ENCODE peak calls at places on chromosomes 16 and 17, in ten cellular contexts. T is A549, F is tibial nerve, H is transverse colon, K is ovary, Q is suprapubic skin, M is GM12878, I is stomach, B is H1, P is K562. X is an unnamed sample.

GRCh38 chr16:21656795-21657768 is 4.7 kb upstream of the IGSF6 start:
- DNase-seq in T (peak), F (peak), H (no peak), K (no peak), Q (no peak), M (peak), I (no peak), B (no peak), P (peak), X (no peak)

GRCh38 chr17:65078441-65079160 is 22.1 kb upstream of the GNA13 start:
- DNase-seq in T (no peak), F (no peak), H (no peak), K (no peak), Q (no peak), M (no peak), I (peak), B (no peak), P (no peak), X (no peak)

GRCh38 chr16:1993731-1994131 is 4.0 kb downstream of the SYNGR3 start:
- DNase-seq in T (no peak), F (no peak), H (no peak), K (no peak), Q (no peak), M (no peak), I (no peak), B (no peak), P (no peak), X (peak)

GRCh38 chr16:48526958-48527331 is 83.0 kb downstream of the N4BP1 start:
- DNase-seq in T (no peak), F (no peak), H (no peak), K (no peak), Q (no peak), M (no peak), I (no peak), B (no peak), P (no peak), X (peak)

GRCh38 chr16:19696961-19697360 is 21.1 kb downstream of the KNOP1 start:
- DNase-seq in T (no peak), F (no peak), H (no peak), K (no peak), Q (no peak), M (no peak), I (no peak), B (no peak), P (no peak), X (no peak)

GRCh38 chr16:7086842-7087616 is 245.6 kb upstream of the RBFOX1 start:
- DNase-seq in T (no peak), F (no peak), H (no peak), K (peak), Q (no peak), M (no peak), I (no peak), B (peak), P (no peak), X (no peak)

GRCh38 chr17:29758255-29758654 is 135.5 kb upstream of the CORO6 start:
- DNase-seq in T (no peak), F (no peak), H (no peak), K (no peak), Q (no peak), M (no peak), I (no peak), B (no peak), P (no peak), X (no peak)

GRCh38 chr17:59527931-59528330 is 37.5 kb upstream of the DHX40 start:
- DNase-seq in T (no peak), F (no peak), H (no peak), K (no peak), Q (no peak), M (no peak), I (no peak), B (no peak), P (no peak), X (no peak)

GRCh38 chr17:56902350-56902749 is 11.5 kb downstream of the TRIM25 start:
- DNase-seq in T (peak), F (no peak), H (no peak), K (no peak), Q (no peak), M (no peak), I (no peak), B (no peak), P (no peak), X (no peak)

GRCh38 chr16:75248536-75249380 is 2.7 kb downstream of the BCAR1 start:
- DNase-seq in T (no peak), F (no peak), H (no peak), K (peak), Q (no peak), M (no peak), I (no peak), B (no peak), P (no peak), X (no peak)

GRCh38 chr16:11049396-11050059 is 105.2 kb downstream of the CLEC16A start:
- DNase-seq in T (peak), F (no peak), H (no peak), K (no peak), Q (peak), M (no peak), I (no peak), B (peak), P (no peak), X (no peak)

GRCh38 chr16:27232061-27232841 is 28.9 kb downstream of the KDM8 start:
- DNase-seq in T (no peak), F (no peak), H (peak), K (peak), Q (no peak), M (peak), I (no peak), B (no peak), P (no peak), X (no peak)

GRCh38 chr16:65114527-65114926 is 7.3 kb downstream of the CDH11 start:
- DNase-seq in T (no peak), F (no peak), H (no peak), K (no peak), Q (no peak), M (no peak), I (no peak), B (no peak), P (no peak), X (no peak)

GRCh38 chr16:85413713-85414663 is 199.1 kb upstream of the GSE1 start:
- DNase-seq in T (no peak), F (no peak), H (no peak), K (peak), Q (no peak), M (no peak), I (no peak), B (no peak), P (no peak), X (no peak)

GRCh38 chr17:6346986-6347385 is 87.9 kb downstream of the AIPL1 start:
- DNase-seq in T (no peak), F (no peak), H (no peak), K (no peak), Q (peak), M (no peak), I (no peak), B (no peak), P (no peak), X (no peak)

GRCh38 chr17:68197091-68197996 is 50.5 kb upstream of the AMZ2 start:
- DNase-seq in T (peak), F (no peak), H (peak), K (no peak), Q (no peak), M (no peak), I (no peak), B (no peak), P (peak), X (peak)

GRCh38 chr17:14211778-14212177 is 24.9 kb downstream of the CDRT15 start:
- DNase-seq in T (no peak), F (no peak), H (no peak), K (no peak), Q (no peak), M (no peak), I (peak), B (no peak), P (peak), X (peak)

GRCh38 chr17:18129041-18129502 is 20.5 kb downstream of the MYO15A start:
- DNase-seq in T (no peak), F (no peak), H (no peak), K (no peak), Q (no peak), M (no peak), I (peak), B (no peak), P (no peak), X (peak)

GRCh38 chr17:77948690-77949114 is 9.8 kb upstream of the TNRC6C start:
- DNase-seq in T (peak), F (peak), H (no peak), K (no peak), Q (no peak), M (no peak), I (no peak), B (no peak), P (no peak), X (peak)

GRCh38 chr16:85490971-85491771 is 122.0 kb upstream of the GSE1 start:
- DNase-seq in T (peak), F (no peak), H (peak), K (no peak), Q (no peak), M (no peak), I (peak), B (no peak), P (peak), X (peak)

GRCh38 chr17:8488931-8489330 is 53.2 kb downstream of the NDEL1 start:
- DNase-seq in T (no peak), F (no peak), H (no peak), K (no peak), Q (peak), M (no peak), I (no peak), B (no peak), P (no peak), X (no peak)

GRCh38 chr17:50609376-50610074 is 25.2 kb upstream of the ABCC3 start:
- DNase-seq in T (no peak), F (no peak), H (no peak), K (no peak), Q (no peak), M (no peak), I (no peak), B (no peak), P (no peak), X (no peak)

GRCh38 chr17:45338996-45339535 is 22.2 kb upstream of the MAP3K14 start:
- DNase-seq in T (no peak), F (no peak), H (no peak), K (peak), Q (no peak), M (no peak), I (no peak), B (no peak), P (no peak), X (no peak)

GRCh38 chr16:19769239-19769638 is 51.2 kb downstream of the IQCK start:
- DNase-seq in T (no peak), F (no peak), H (no peak), K (no peak), Q (no peak), M (no peak), I (no peak), B (no peak), P (no peak), X (no peak)

GRCh38 chr17:2222901-2223616 is 80.5 kb downstream of the SMG6 start:
- DNase-seq in T (no peak), F (peak), H (peak), K (no peak), Q (no peak), M (peak), I (peak), B (no peak), P (no peak), X (peak)

GRCh38 chr17:49574283-49574892 is 1.3 kb upstream of the NXPH3 start:
- DNase-seq in T (no peak), F (no peak), H (no peak), K (peak), Q (no peak), M (no peak), I (no peak), B (no peak), P (no peak), X (no peak)

GRCh38 chr16:4273858-4274291 is 1.1 kb upstream of the TFAP4 start:
- DNase-seq in T (peak), F (no peak), H (peak), K (peak), Q (no peak), M (no peak), I (peak), B (no peak), P (no peak), X (peak)

GRCh38 chr16:81553814-81554675 is 109.4 kb downstream of the CMIP start:
- DNase-seq in T (no peak), F (no peak), H (no peak), K (no peak), Q (no peak), M (no peak), I (peak), B (no peak), P (no peak), X (no peak)

GRCh38 chr17:42135664-42136653 is 13.4 kb downstream of the HSPB9 start:
- DNase-seq in T (peak), F (peak), H (peak), K (peak), Q (no peak), M (no peak), I (peak), B (no peak), P (no peak), X (peak)

GRCh38 chr17:11086623-11087022 is 154.4 kb upstream of the SHISA6 start:
- DNase-seq in T (no peak), F (no peak), H (no peak), K (no peak), Q (no peak), M (no peak), I (no peak), B (no peak), P (no peak), X (no peak)

GRCh38 chr17:11077673-11078072 is 163.3 kb upstream of the SHISA6 start:
- DNase-seq in T (no peak), F (no peak), H (no peak), K (no peak), Q (no peak), M (no peak), I (no peak), B (no peak), P (no peak), X (no peak)

GRCh38 chr17:11081342-11081741 is 159.7 kb upstream of the SHISA6 start:
- DNase-seq in T (no peak), F (no peak), H (peak), K (no peak), Q (no peak), M (no peak), I (no peak), B (no peak), P (no peak), X (no peak)
- TF ChIP-seq EP300 in T (no peak), F (no peak), H (no peak), K (no peak), Q (no peak), M (no peak), I (no peak), B (no peak), P (no peak), X (no peak)

GRCh38 chr17:28745777-28746473 is 2.1 kb downstream of the TRAF4 start:
- DNase-seq in T (no peak), F (no peak), H (peak), K (peak), Q (no peak), M (no peak), I (peak), B (no peak), P (no peak), X (peak)
- TF ChIP-seq CTCF in T (no peak), F (no peak), H (no peak), K (no peak), Q (no peak), M (no peak), I (no peak), B (no peak), P (no peak), X (no peak)

DNA sequence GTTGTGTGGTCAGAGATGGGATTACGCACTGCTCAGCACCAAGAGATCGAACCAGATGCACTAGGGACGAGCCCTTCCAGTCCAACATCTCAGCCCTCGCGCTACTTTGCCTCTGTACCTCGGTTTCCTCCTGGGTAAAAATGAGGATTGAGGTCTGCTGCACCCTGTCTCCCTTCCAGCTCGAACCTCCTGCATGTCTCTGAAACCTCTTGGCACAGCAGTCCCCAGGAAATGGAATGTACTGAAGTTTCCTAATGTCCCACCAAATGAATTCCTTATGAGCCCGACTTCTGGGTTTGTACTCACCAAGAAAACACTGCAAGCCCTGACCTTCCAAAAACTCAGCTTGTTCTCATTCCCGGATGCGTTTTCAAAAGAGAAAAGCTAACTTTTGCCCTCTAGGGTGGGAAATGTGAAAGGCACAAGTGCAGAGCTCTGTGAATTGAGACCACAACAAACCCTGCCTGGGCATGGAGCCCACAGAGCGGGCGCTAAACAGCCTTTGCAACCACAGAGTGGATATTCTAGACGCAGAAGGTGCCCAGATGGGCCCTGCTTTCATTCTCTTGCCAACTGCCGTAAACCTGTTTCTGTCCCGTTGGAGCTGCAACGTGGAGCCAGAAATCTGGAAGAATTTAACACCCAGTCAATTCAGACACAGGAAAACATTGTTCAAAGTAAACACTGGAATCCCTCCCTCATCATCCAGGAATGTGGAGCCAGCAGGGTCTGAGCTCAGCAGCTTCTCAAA is 10.3 kb downstream of the CDRT4 start:
- DNase-seq in T (no peak), F (peak), H (peak), K (peak), Q (peak), M (no peak), I (no peak), B (no peak), P (no peak), X (no peak)
- TF ChIP-seq EP300 in T (no peak), F (peak), H (no peak), K (no peak), Q (no peak), M (no peak), I (no peak), B (no peak), P (no peak), X (no peak)

GRCh38 chr16:588639-588888 is 1.3 kb upstream of the RAB40C start:
- DNase-seq in T (no peak), F (no peak), H (peak), K (peak), Q (no peak), M (no peak), I (peak), B (no peak), P (no peak), X (peak)

GRCh38 chr16:590165-590874 is 454 bp downstream of the RAB40C start:
- DNase-seq in T (no peak), F (peak), H (no peak), K (peak), Q (no peak), M (no peak), I (peak), B (no peak), P (peak), X (no peak)

GRCh38 chr16:590875-591200 is 972 bp downstream of the RAB40C start:
- DNase-seq in T (no peak), F (no peak), H (no peak), K (no peak), Q (no peak), M (no peak), I (no peak), B (no peak), P (no peak), X (no peak)

GRCh38 chr16:588889-589657 is 793 bp upstream of the RAB40C start:
- DNase-seq in T (peak), F (peak), H (peak), K (peak), Q (peak), M (peak), I (peak), B (peak), P (peak), X (peak)

GRCh38 chr16:589658-590159 is at the start of gene RAB40C:
- DNase-seq in T (peak), F (peak), H (peak), K (peak), Q (peak), M (peak), I (peak), B (peak), P (peak), X (peak)
- TF ChIP-seq CTCF in T (no peak), F (peak), H (no peak), K (peak), Q (no peak), M (no peak), I (no peak), B (no peak), P (peak), X (no peak)

GRCh38 chr16:72898216-72898825 is 149.6 kb downstream of the ZFHX3 start:
- DNase-seq in T (no peak), F (no peak), H (no peak), K (no peak), Q (no peak), M (no peak), I (no peak), B (no peak), P (no peak), X (no peak)
- TF ChIP-seq EP300 in T (no peak), F (no peak), H (no peak), K (no peak), Q (no peak), M (no peak), I (no peak), B (no peak), P (no peak), X (no peak)

GRCh38 chr16:30446203-30446595 is 525 bp upstream of the SEPHS2 start:
- DNase-seq in T (no peak), F (no peak), H (no peak), K (no peak), Q (no peak), M (no peak), I (no peak), B (no peak), P (no peak), X (no peak)

GRCh38 chr16:30447512-30448226 is 2.0 kb upstream of the SEPHS2 start:
- DNase-seq in T (no peak), F (no peak), H (no peak), K (no peak), Q (no peak), M (no peak), I (no peak), B (no peak), P (no peak), X (no peak)

GRCh38 chr16:30445149-30445407 is 596 bp downstream of the SEPHS2 start:
- DNase-seq in T (no peak), F (no peak), H (no peak), K (no peak), Q (no peak), M (no peak), I (no peak), B (no peak), P (no peak), X (no peak)

GRCh38 chr16:30444231-30445148 is 1.2 kb downstream of the SEPHS2 start:
- DNase-seq in T (no peak), F (no peak), H (no peak), K (no peak), Q (no peak), M (no peak), I (no peak), B (no peak), P (peak), X (no peak)

GRCh38 chr16:30445408-30446202 is at the start of gene SEPHS2:
- DNase-seq in T (peak), F (peak), H (peak), K (peak), Q (peak), M (peak), I (peak), B (peak), P (peak), X (peak)
- TF ChIP-seq CTCF in T (peak), F (peak), H (peak), K (peak), Q (peak), M (peak), I (no peak), B (peak), P (peak), X (peak)